ENCODE peak calls at places on chromosomes 6 and 20, in nine cellular contexts. One of them, this sample, is unnamed.

GRCh38 chr6:25172819-25173218 is 106.4 kb upstream of the CARMIL1 start:
- DNase-seq in NCI-H1694: no peak
- DNase-seq in PC-3: peak; percentile 82
- DNase-seq in pancreas: no peak
- DNase-seq in neural crest cell: no peak
- DNase-seq in aorta: no peak
- DNase-seq in T-helper 2 cell: no peak
- DNase-seq in activated T-helper 1 cell treated with anti-CD3 and anti-CD28 coated beads, Interleukin-12 subunit alpha, Interleukin-12 subunit beta, Interleukin-2, Interleukin-4 antibody, amounts not matched to agents 30 ng/mL and 10 ng/mL and 1 ng/mL, durations not matched to agents 14 hours and 24 hours and 36 hours: no peak
- DNase-seq in choroid plexus epithelial cell: peak; percentile 96
- DNase-seq in this sample: no peak

GRCh38 chr6:64683682-64684081 is 1023.3 kb downstream of the EYS start:
- DNase-seq in NCI-H1694: no peak
- DNase-seq in PC-3: peak; percentile 30
- DNase-seq in pancreas: no peak
- DNase-seq in neural crest cell: no peak
- DNase-seq in aorta: peak; percentile 45
- DNase-seq in T-helper 2 cell: no peak
- DNase-seq in activated T-helper 1 cell treated with anti-CD3 and anti-CD28 coated beads, Interleukin-12 subunit alpha, Interleukin-12 subunit beta, Interleukin-2, Interleukin-4 antibody, amounts not matched to agents 30 ng/mL and 10 ng/mL and 1 ng/mL, durations not matched to agents 14 hours and 24 hours and 36 hours: no peak
- DNase-seq in choroid plexus epithelial cell: peak; percentile 97
- DNase-seq in this sample: no peak

GRCh38 chr6:2229039-2229438 is 16.4 kb downstream of the GMDS start:
- DNase-seq in NCI-H1694: no peak
- DNase-seq in PC-3: no peak
- DNase-seq in pancreas: no peak
- DNase-seq in neural crest cell: no peak
- DNase-seq in aorta: no peak
- DNase-seq in T-helper 2 cell: no peak
- DNase-seq in activated T-helper 1 cell treated with anti-CD3 and anti-CD28 coated beads, Interleukin-12 subunit alpha, Interleukin-12 subunit beta, Interleukin-2, Interleukin-4 antibody, amounts not matched to agents 30 ng/mL and 10 ng/mL and 1 ng/mL, durations not matched to agents 14 hours and 24 hours and 36 hours: no peak
- DNase-seq in choroid plexus epithelial cell: peak; percentile 23
- DNase-seq in this sample: no peak

GRCh38 chr20:56626367-56627121 is 2.6 kb upstream of the TFAP2C start:
- DNase-seq in NCI-H1694: no peak
- DNase-seq in PC-3: no peak
- DNase-seq in pancreas: peak; percentile 14
- DNase-seq in neural crest cell: peak; percentile 39
- DNase-seq in aorta: no peak
- DNase-seq in T-helper 2 cell: peak; percentile 18
- DNase-seq in activated T-helper 1 cell treated with anti-CD3 and anti-CD28 coated beads, Interleukin-12 subunit alpha, Interleukin-12 subunit beta, Interleukin-2, Interleukin-4 antibody, amounts not matched to agents 30 ng/mL and 10 ng/mL and 1 ng/mL, durations not matched to agents 14 hours and 24 hours and 36 hours: no peak
- DNase-seq in choroid plexus epithelial cell: peak; percentile 42
- DNase-seq in this sample: no peak

GRCh38 chr6:22108199-22108598 is 188.6 kb downstream of the PRL start:
- DNase-seq in NCI-H1694: no peak
- DNase-seq in PC-3: no peak
- DNase-seq in pancreas: no peak
- DNase-seq in neural crest cell: no peak
- DNase-seq in aorta: no peak
- DNase-seq in T-helper 2 cell: no peak
- DNase-seq in activated T-helper 1 cell treated with anti-CD3 and anti-CD28 coated beads, Interleukin-12 subunit alpha, Interleukin-12 subunit beta, Interleukin-2, Interleukin-4 antibody, amounts not matched to agents 30 ng/mL and 10 ng/mL and 1 ng/mL, durations not matched to agents 14 hours and 24 hours and 36 hours: no peak
- DNase-seq in choroid plexus epithelial cell: no peak
- DNase-seq in this sample: no peak

GRCh38 chr6:160995271-160995670 is 3.7 kb downstream of the MAP3K4 start:
- DNase-seq in NCI-H1694: no peak
- DNase-seq in PC-3: no peak
- DNase-seq in pancreas: no peak
- DNase-seq in neural crest cell: no peak
- DNase-seq in aorta: no peak
- DNase-seq in T-helper 2 cell: no peak
- DNase-seq in activated T-helper 1 cell treated with anti-CD3 and anti-CD28 coated beads, Interleukin-12 subunit alpha, Interleukin-12 subunit beta, Interleukin-2, Interleukin-4 antibody, amounts not matched to agents 30 ng/mL and 10 ng/mL and 1 ng/mL, durations not matched to agents 14 hours and 24 hours and 36 hours: no peak
- DNase-seq in choroid plexus epithelial cell: no peak
- DNase-seq in this sample: no peak

GRCh38 chr6:36139431-36139830 is 9.1 kb downstream of the MAPK13 start:
- DNase-seq in NCI-H1694: peak; percentile 77
- DNase-seq in PC-3: no peak
- DNase-seq in pancreas: no peak
- DNase-seq in neural crest cell: no peak
- DNase-seq in aorta: no peak
- DNase-seq in T-helper 2 cell: peak; percentile 25
- DNase-seq in activated T-helper 1 cell treated with anti-CD3 and anti-CD28 coated beads, Interleukin-12 subunit alpha, Interleukin-12 subunit beta, Interleukin-2, Interleukin-4 antibody, amounts not matched to agents 30 ng/mL and 10 ng/mL and 1 ng/mL, durations not matched to agents 14 hours and 24 hours and 36 hours: no peak
- DNase-seq in choroid plexus epithelial cell: peak; percentile 50
- DNase-seq in this sample: no peak

GRCh38 chr6:39189915-39190544 is 39.2 kb downstream of the KCNK5 start:
- DNase-seq in NCI-H1694: no peak
- DNase-seq in PC-3: peak; percentile 55
- DNase-seq in pancreas: peak; percentile 58
- DNase-seq in neural crest cell: peak; percentile 44
- DNase-seq in aorta: peak; percentile 63
- DNase-seq in T-helper 2 cell: peak; percentile 12
- DNase-seq in activated T-helper 1 cell treated with anti-CD3 and anti-CD28 coated beads, Interleukin-12 subunit alpha, Interleukin-12 subunit beta, Interleukin-2, Interleukin-4 antibody, amounts not matched to agents 30 ng/mL and 10 ng/mL and 1 ng/mL, durations not matched to agents 14 hours and 24 hours and 36 hours: no peak
- DNase-seq in choroid plexus epithelial cell: peak; percentile 31
- DNase-seq in this sample: no peak

GRCh38 chr20:2800590-2801458 is at the start of gene CPXM1:
- DNase-seq in NCI-H1694: peak; percentile 21
- DNase-seq in PC-3: no peak
- DNase-seq in pancreas: no peak
- DNase-seq in neural crest cell: peak; percentile 71
- DNase-seq in aorta: no peak
- DNase-seq in T-helper 2 cell: peak; percentile 13
- DNase-seq in activated T-helper 1 cell treated with anti-CD3 and anti-CD28 coated beads, Interleukin-12 subunit alpha, Interleukin-12 subunit beta, Interleukin-2, Interleukin-4 antibody, amounts not matched to agents 30 ng/mL and 10 ng/mL and 1 ng/mL, durations not matched to agents 14 hours and 24 hours and 36 hours: no peak
- DNase-seq in choroid plexus epithelial cell: no peak
- DNase-seq in this sample: no peak

GRCh38 chr6:136073216-136073615 is 176.9 kb downstream of the MTFR2 start:
- DNase-seq in NCI-H1694: no peak
- DNase-seq in PC-3: no peak
- DNase-seq in pancreas: no peak
- DNase-seq in neural crest cell: no peak
- DNase-seq in aorta: no peak
- DNase-seq in T-helper 2 cell: no peak
- DNase-seq in activated T-helper 1 cell treated with anti-CD3 and anti-CD28 coated beads, Interleukin-12 subunit alpha, Interleukin-12 subunit beta, Interleukin-2, Interleukin-4 antibody, amounts not matched to agents 30 ng/mL and 10 ng/mL and 1 ng/mL, durations not matched to agents 14 hours and 24 hours and 36 hours: no peak
- DNase-seq in choroid plexus epithelial cell: no peak
- DNase-seq in this sample: no peak

GRCh38 chr6:155050311-155050710 is 55.2 kb downstream of the TIAM2 start:
- DNase-seq in NCI-H1694: no peak
- DNase-seq in PC-3: peak; percentile 22
- DNase-seq in pancreas: no peak
- DNase-seq in neural crest cell: no peak
- DNase-seq in aorta: no peak
- DNase-seq in T-helper 2 cell: peak; percentile 93
- DNase-seq in activated T-helper 1 cell treated with anti-CD3 and anti-CD28 coated beads, Interleukin-12 subunit alpha, Interleukin-12 subunit beta, Interleukin-2, Interleukin-4 antibody, amounts not matched to agents 30 ng/mL and 10 ng/mL and 1 ng/mL, durations not matched to agents 14 hours and 24 hours and 36 hours: peak; percentile 44
- DNase-seq in choroid plexus epithelial cell: peak; percentile 67
- DNase-seq in this sample: no peak

GRCh38 chr20:62959101-62959971 is 6.8 kb downstream of the SLC17A9 start:
- DNase-seq in NCI-H1694: no peak
- DNase-seq in PC-3: no peak
- DNase-seq in pancreas: no peak
- DNase-seq in neural crest cell: no peak
- DNase-seq in aorta: no peak
- DNase-seq in T-helper 2 cell: no peak
- DNase-seq in activated T-helper 1 cell treated with anti-CD3 and anti-CD28 coated beads, Interleukin-12 subunit alpha, Interleukin-12 subunit beta, Interleukin-2, Interleukin-4 antibody, amounts not matched to agents 30 ng/mL and 10 ng/mL and 1 ng/mL, durations not matched to agents 14 hours and 24 hours and 36 hours: no peak
- DNase-seq in choroid plexus epithelial cell: no peak
- DNase-seq in this sample: no peak

GRCh38 chr20:58162976-58163375 is 65.5 kb downstream of the ANKRD60 start:
- DNase-seq in NCI-H1694: no peak
- DNase-seq in PC-3: no peak
- DNase-seq in pancreas: no peak
- DNase-seq in neural crest cell: no peak
- DNase-seq in aorta: no peak
- DNase-seq in T-helper 2 cell: no peak
- DNase-seq in activated T-helper 1 cell treated with anti-CD3 and anti-CD28 coated beads, Interleukin-12 subunit alpha, Interleukin-12 subunit beta, Interleukin-2, Interleukin-4 antibody, amounts not matched to agents 30 ng/mL and 10 ng/mL and 1 ng/mL, durations not matched to agents 14 hours and 24 hours and 36 hours: no peak
- DNase-seq in choroid plexus epithelial cell: no peak
- DNase-seq in this sample: no peak

GRCh38 chr6:158050955-158051354 is 69.3 kb downstream of the SYNJ2 start:
- DNase-seq in NCI-H1694: no peak
- DNase-seq in PC-3: no peak
- DNase-seq in pancreas: no peak
- DNase-seq in neural crest cell: no peak
- DNase-seq in aorta: no peak
- DNase-seq in T-helper 2 cell: no peak
- DNase-seq in activated T-helper 1 cell treated with anti-CD3 and anti-CD28 coated beads, Interleukin-12 subunit alpha, Interleukin-12 subunit beta, Interleukin-2, Interleukin-4 antibody, amounts not matched to agents 30 ng/mL and 10 ng/mL and 1 ng/mL, durations not matched to agents 14 hours and 24 hours and 36 hours: no peak
- DNase-seq in choroid plexus epithelial cell: no peak
- DNase-seq in this sample: no peak

GRCh38 chr6:136158971-136159370 is 91.1 kb downstream of the MTFR2 start:
- DNase-seq in NCI-H1694: no peak
- DNase-seq in PC-3: no peak
- DNase-seq in pancreas: no peak
- DNase-seq in neural crest cell: no peak
- DNase-seq in aorta: no peak
- DNase-seq in T-helper 2 cell: no peak
- DNase-seq in activated T-helper 1 cell treated with anti-CD3 and anti-CD28 coated beads, Interleukin-12 subunit alpha, Interleukin-12 subunit beta, Interleukin-2, Interleukin-4 antibody, amounts not matched to agents 30 ng/mL and 10 ng/mL and 1 ng/mL, durations not matched to agents 14 hours and 24 hours and 36 hours: no peak
- DNase-seq in choroid plexus epithelial cell: peak; percentile 56
- DNase-seq in this sample: no peak

GRCh38 chr6:85544776-85545175 is 48.9 kb downstream of the SNX14 start:
- DNase-seq in NCI-H1694: no peak
- DNase-seq in PC-3: no peak
- DNase-seq in pancreas: no peak
- DNase-seq in neural crest cell: no peak
- DNase-seq in aorta: no peak
- DNase-seq in T-helper 2 cell: no peak
- DNase-seq in activated T-helper 1 cell treated with anti-CD3 and anti-CD28 coated beads, Interleukin-12 subunit alpha, Interleukin-12 subunit beta, Interleukin-2, Interleukin-4 antibody, amounts not matched to agents 30 ng/mL and 10 ng/mL and 1 ng/mL, durations not matched to agents 14 hours and 24 hours and 36 hours: no peak
- DNase-seq in choroid plexus epithelial cell: peak; percentile 39
- DNase-seq in this sample: no peak

GRCh38 chr20:45968081-45968671 is 3.8 kb downstream of the ZNF335 start:
- DNase-seq in NCI-H1694: no peak
- DNase-seq in PC-3: no peak
- DNase-seq in pancreas: no peak
- DNase-seq in neural crest cell: no peak
- DNase-seq in aorta: no peak
- DNase-seq in T-helper 2 cell: no peak
- DNase-seq in activated T-helper 1 cell treated with anti-CD3 and anti-CD28 coated beads, Interleukin-12 subunit alpha, Interleukin-12 subunit beta, Interleukin-2, Interleukin-4 antibody, amounts not matched to agents 30 ng/mL and 10 ng/mL and 1 ng/mL, durations not matched to agents 14 hours and 24 hours and 36 hours: no peak
- DNase-seq in choroid plexus epithelial cell: peak; percentile 33
- DNase-seq in this sample: no peak

GRCh38 chr6:25279748-25280616 is 808 bp downstream of the CARMIL1 start:
- DNase-seq in NCI-H1694: no peak
- DNase-seq in PC-3: peak; percentile 19
- DNase-seq in pancreas: peak; percentile 52
- DNase-seq in neural crest cell: no peak
- DNase-seq in aorta: peak; percentile 50
- DNase-seq in T-helper 2 cell: peak; percentile 7
- DNase-seq in activated T-helper 1 cell treated with anti-CD3 and anti-CD28 coated beads, Interleukin-12 subunit alpha, Interleukin-12 subunit beta, Interleukin-2, Interleukin-4 antibody, amounts not matched to agents 30 ng/mL and 10 ng/mL and 1 ng/mL, durations not matched to agents 14 hours and 24 hours and 36 hours: no peak
- DNase-seq in choroid plexus epithelial cell: no peak
- DNase-seq in this sample: no peak

GRCh38 chr6:21263531-21264287 is 329.8 kb upstream of the SOX4 start:
- DNase-seq in NCI-H1694: no peak
- DNase-seq in PC-3: peak; percentile 30
- DNase-seq in pancreas: no peak
- DNase-seq in neural crest cell: no peak
- DNase-seq in aorta: no peak
- DNase-seq in T-helper 2 cell: peak; percentile 29
- DNase-seq in activated T-helper 1 cell treated with anti-CD3 and anti-CD28 coated beads, Interleukin-12 subunit alpha, Interleukin-12 subunit beta, Interleukin-2, Interleukin-4 antibody, amounts not matched to agents 30 ng/mL and 10 ng/mL and 1 ng/mL, durations not matched to agents 14 hours and 24 hours and 36 hours: no peak
- DNase-seq in choroid plexus epithelial cell: peak; percentile 59
- DNase-seq in this sample: no peak

GRCh38 chr20:53930651-53931504 is 139.5 kb downstream of the BCAS1 start:
- DNase-seq in NCI-H1694: no peak
- DNase-seq in PC-3: peak; percentile 85
- DNase-seq in pancreas: no peak
- DNase-seq in neural crest cell: no peak
- DNase-seq in aorta: no peak
- DNase-seq in T-helper 2 cell: no peak
- DNase-seq in activated T-helper 1 cell treated with anti-CD3 and anti-CD28 coated beads, Interleukin-12 subunit alpha, Interleukin-12 subunit beta, Interleukin-2, Interleukin-4 antibody, amounts not matched to agents 30 ng/mL and 10 ng/mL and 1 ng/mL, durations not matched to agents 14 hours and 24 hours and 36 hours: no peak
- DNase-seq in choroid plexus epithelial cell: no peak
- DNase-seq in this sample: no peak

GRCh38 chr6:116572162-116572561 is 858 bp downstream of the RWDD1 start:
- DNase-seq in NCI-H1694: no peak
- DNase-seq in PC-3: no peak
- DNase-seq in pancreas: peak; percentile 18
- DNase-seq in neural crest cell: no peak
- DNase-seq in aorta: no peak
- DNase-seq in T-helper 2 cell: peak; percentile 22
- DNase-seq in activated T-helper 1 cell treated with anti-CD3 and anti-CD28 coated beads, Interleukin-12 subunit alpha, Interleukin-12 subunit beta, Interleukin-2, Interleukin-4 antibody, amounts not matched to agents 30 ng/mL and 10 ng/mL and 1 ng/mL, durations not matched to agents 14 hours and 24 hours and 36 hours: no peak
- DNase-seq in choroid plexus epithelial cell: peak; percentile 61
- DNase-seq in this sample: no peak

GRCh38 chr20:1845701-1846100 is 49.5 kb upstream of the SIRPA start:
- DNase-seq in NCI-H1694: no peak
- DNase-seq in PC-3: no peak
- DNase-seq in pancreas: no peak
- DNase-seq in neural crest cell: no peak
- DNase-seq in aorta: no peak
- DNase-seq in T-helper 2 cell: no peak
- DNase-seq in activated T-helper 1 cell treated with anti-CD3 and anti-CD28 coated beads, Interleukin-12 subunit alpha, Interleukin-12 subunit beta, Interleukin-2, Interleukin-4 antibody, amounts not matched to agents 30 ng/mL and 10 ng/mL and 1 ng/mL, durations not matched to agents 14 hours and 24 hours and 36 hours: no peak
- DNase-seq in choroid plexus epithelial cell: no peak
- DNase-seq in this sample: no peak

GRCh38 chr6:140174509-140174908 is 800.1 kb upstream of the CITED2 start:
- DNase-seq in NCI-H1694: no peak
- DNase-seq in PC-3: peak; percentile 97
- DNase-seq in pancreas: no peak
- DNase-seq in neural crest cell: no peak
- DNase-seq in aorta: no peak
- DNase-seq in T-helper 2 cell: no peak
- DNase-seq in activated T-helper 1 cell treated with anti-CD3 and anti-CD28 coated beads, Interleukin-12 subunit alpha, Interleukin-12 subunit beta, Interleukin-2, Interleukin-4 antibody, amounts not matched to agents 30 ng/mL and 10 ng/mL and 1 ng/mL, durations not matched to agents 14 hours and 24 hours and 36 hours: no peak
- DNase-seq in choroid plexus epithelial cell: peak; percentile 94
- DNase-seq in this sample: no peak